ENCODE peak calls at places on chromosomes 4 and X, in eight cellular contexts. One of them, this sample, is unnamed.

GRCh38 chr4:47669946-47670345 is 167.9 kb downstream of the CORIN start:
- DNase-seq in neural crest cell: no peak
- DNase-seq in Calu3: no peak
- DNase-seq in A172: no peak
- DNase-seq in erythroblast: no peak
- DNase-seq in fibroblast of mammary gland: no peak
- DNase-seq in amniotic stem cell: no peak
- DNase-seq in amygdala: no peak
- DNase-seq in this sample: no peak

GRCh38 chr4:39936565-39937418 is 40.9 kb downstream of the PDS5A start:
- DNase-seq in neural crest cell: no peak
- DNase-seq in Calu3: no peak
- DNase-seq in A172: no peak
- DNase-seq in erythroblast: no peak
- DNase-seq in fibroblast of mammary gland: no peak
- DNase-seq in amniotic stem cell: no peak
- DNase-seq in amygdala: no peak
- DNase-seq in this sample: no peak

GRCh38 chr4:153083447-153083921 is 120.8 kb upstream of the TRIM2 start:
- DNase-seq in neural crest cell: peak
- DNase-seq in Calu3: peak
- DNase-seq in A172: peak
- DNase-seq in erythroblast: peak
- DNase-seq in fibroblast of mammary gland: peak
- DNase-seq in amniotic stem cell: peak
- DNase-seq in amygdala: peak
- DNase-seq in this sample: peak

GRCh38 chr4:77347341-77347740 is 190.3 kb downstream of the CCNG2 start:
- DNase-seq in neural crest cell: no peak
- DNase-seq in Calu3: peak
- DNase-seq in A172: no peak
- DNase-seq in erythroblast: no peak
- DNase-seq in fibroblast of mammary gland: no peak
- DNase-seq in amniotic stem cell: no peak
- DNase-seq in amygdala: no peak
- DNase-seq in this sample: no peak

GRCh38 chr4:46931981-46932380 is 22.9 kb upstream of the COX7B2 start:
- DNase-seq in neural crest cell: no peak
- DNase-seq in Calu3: peak
- DNase-seq in A172: peak
- DNase-seq in erythroblast: peak
- DNase-seq in fibroblast of mammary gland: peak
- DNase-seq in amniotic stem cell: peak
- DNase-seq in amygdala: peak
- DNase-seq in this sample: no peak

GRCh38 chr4:37001688-37002436 is 242.7 kb upstream of the NWD2 start:
- DNase-seq in neural crest cell: no peak
- DNase-seq in Calu3: no peak
- DNase-seq in A172: peak
- DNase-seq in erythroblast: no peak
- DNase-seq in fibroblast of mammary gland: no peak
- DNase-seq in amniotic stem cell: no peak
- DNase-seq in amygdala: no peak
- DNase-seq in this sample: no peak

GRCh38 chrX:39818071-39818470 is 279.7 kb downstream of the BCOR start:
- DNase-seq in neural crest cell: no peak
- DNase-seq in Calu3: no peak
- DNase-seq in A172: no peak
- DNase-seq in erythroblast: no peak
- DNase-seq in fibroblast of mammary gland: no peak
- DNase-seq in amniotic stem cell: no peak
- DNase-seq in amygdala: no peak
- DNase-seq in this sample: no peak

GRCh38 chr4:97152159-97152558 is 991.1 kb downstream of the STPG2 start:
- DNase-seq in neural crest cell: no peak
- DNase-seq in Calu3: no peak
- DNase-seq in A172: no peak
- DNase-seq in erythroblast: no peak
- DNase-seq in fibroblast of mammary gland: no peak
- DNase-seq in amniotic stem cell: no peak
- DNase-seq in amygdala: no peak
- DNase-seq in this sample: no peak

GRCh38 chr4:95637047-95637600 is 88.4 kb upstream of the UNC5C start:
- DNase-seq in neural crest cell: peak
- DNase-seq in Calu3: no peak
- DNase-seq in A172: no peak
- DNase-seq in erythroblast: no peak
- DNase-seq in fibroblast of mammary gland: peak
- DNase-seq in amniotic stem cell: no peak
- DNase-seq in amygdala: no peak
- DNase-seq in this sample: no peak

GRCh38 chr4:7332216-7333023 is 102.3 kb downstream of the PSAPL1 start:
- DNase-seq in neural crest cell: no peak
- DNase-seq in Calu3: no peak
- DNase-seq in A172: peak
- DNase-seq in erythroblast: no peak
- DNase-seq in fibroblast of mammary gland: peak
- DNase-seq in amniotic stem cell: peak
- DNase-seq in amygdala: no peak
- DNase-seq in this sample: no peak

GRCh38 chr4:87543835-87544461 is 14.8 kb upstream of the SPARCL1 start:
- DNase-seq in neural crest cell: no peak
- DNase-seq in Calu3: peak
- DNase-seq in A172: peak
- DNase-seq in erythroblast: no peak
- DNase-seq in fibroblast of mammary gland: peak
- DNase-seq in amniotic stem cell: peak
- DNase-seq in amygdala: peak
- DNase-seq in this sample: peak

GRCh38 chr4:89111833-89112563 is 665 bp downstream of the TIGD2 start:
- DNase-seq in neural crest cell: no peak
- DNase-seq in Calu3: peak
- DNase-seq in A172: peak
- DNase-seq in erythroblast: peak
- DNase-seq in fibroblast of mammary gland: peak
- DNase-seq in amniotic stem cell: peak
- DNase-seq in amygdala: no peak
- DNase-seq in this sample: peak

GRCh38 chr4:153488006-153488718 is 22.0 kb downstream of the TMEM131L start:
- DNase-seq in neural crest cell: no peak
- DNase-seq in Calu3: no peak
- DNase-seq in A172: no peak
- DNase-seq in erythroblast: peak
- DNase-seq in fibroblast of mammary gland: no peak
- DNase-seq in amniotic stem cell: no peak
- DNase-seq in amygdala: no peak
- DNase-seq in this sample: no peak

GRCh38 chrX:1618689-1619088 is 3.8 kb downstream of the ASMT start:
- DNase-seq in neural crest cell: no peak
- DNase-seq in Calu3: no peak
- DNase-seq in A172: no peak
- DNase-seq in erythroblast: no peak
- DNase-seq in fibroblast of mammary gland: no peak
- DNase-seq in amniotic stem cell: no peak
- DNase-seq in amygdala: no peak
- DNase-seq in this sample: no peak

GRCh38 chr4:99848576-99848975 is 31.9 kb downstream of the DAPP1 start:
- DNase-seq in neural crest cell: no peak
- DNase-seq in Calu3: no peak
- DNase-seq in A172: no peak
- DNase-seq in erythroblast: no peak
- DNase-seq in fibroblast of mammary gland: no peak
- DNase-seq in amniotic stem cell: no peak
- DNase-seq in amygdala: no peak
- DNase-seq in this sample: no peak

GRCh38 chrX:150856101-150856500 is 42.4 kb downstream of the CD99L2 start:
- DNase-seq in neural crest cell: no peak
- DNase-seq in Calu3: no peak
- DNase-seq in A172: no peak
- DNase-seq in erythroblast: no peak
- DNase-seq in fibroblast of mammary gland: no peak
- DNase-seq in amniotic stem cell: no peak
- DNase-seq in amygdala: no peak
- DNase-seq in this sample: no peak

GRCh38 chr4:77913353-77913752 is 50.7 kb downstream of the MRPL1 start:
- DNase-seq in neural crest cell: no peak
- DNase-seq in Calu3: no peak
- DNase-seq in A172: no peak
- DNase-seq in erythroblast: no peak
- DNase-seq in fibroblast of mammary gland: peak
- DNase-seq in amniotic stem cell: no peak
- DNase-seq in amygdala: no peak
- DNase-seq in this sample: no peak

GRCh38 chrX:110293658-110294453 is 24.0 kb downstream of the AMMECR1 start:
- DNase-seq in neural crest cell: no peak
- DNase-seq in Calu3: no peak
- DNase-seq in A172: no peak
- DNase-seq in erythroblast: peak
- DNase-seq in fibroblast of mammary gland: peak
- DNase-seq in amniotic stem cell: no peak
- DNase-seq in amygdala: no peak
- DNase-seq in this sample: no peak

GRCh38 chr4:16897351-16897750 is 1.1 kb downstream of the LDB2 start:
- DNase-seq in neural crest cell: no peak
- DNase-seq in Calu3: no peak
- DNase-seq in A172: no peak
- DNase-seq in erythroblast: no peak
- DNase-seq in fibroblast of mammary gland: no peak
- DNase-seq in amniotic stem cell: no peak
- DNase-seq in amygdala: no peak
- DNase-seq in this sample: no peak